ENCODE peak calls at places on chromosome 7, in six cellular contexts. Q is activated CD4-positive, alpha-beta T cell treated with anti-CD3 and anti-CD28 coated beads for 48 hours; K is effector CD4-positive, alpha-beta T cell; X is HT1080; N is hippocampal formation; S is HFFc6. T is an unnamed sample.

GRCh38 chr7:88217675-88218427 is 2.0 kb downstream of the SRI start:
- DNase-seq in N (no peak), Q (no peak), X (no peak), S (no peak), K (no peak), T (no peak)

GRCh38 chr7:54546081-54546985 is 4.2 kb downstream of the VSTM2A start:
- DNase-seq in Q (peak), X (no peak), K (no peak), S (no peak), N (no peak), T (no peak)

GRCh38 chr7:106064329-106064728 is 47.8 kb downstream of the SYPL1 start:
- DNase-seq in X (no peak), N (no peak), Q (no peak), S (no peak), K (no peak), T (no peak)

GRCh38 chr7:47266131-47266706 is 315.7 kb downstream of the TNS3 start:
- DNase-seq in Q (peak), S (peak), N (peak), X (peak), K (no peak), T (peak)

GRCh38 chr7:135706038-135706742 is 21.8 kb downstream of the SLC13A4 start:
- DNase-seq in N (no peak), X (no peak), S (no peak), K (no peak), Q (no peak), T (no peak)

GRCh38 chr7:31948041-31948440 is 122.2 kb downstream of the PDE1C start:
- DNase-seq in N (no peak), Q (no peak), X (peak), S (peak), K (no peak), T (peak)

GRCh38 chr7:23237000-23237399 is 9.6 kb upstream of the GPNMB start:
- DNase-seq in N (no peak), Q (no peak), X (no peak), K (no peak), S (no peak), T (no peak)

GRCh38 chr7:139169816-139170215 is 60.3 kb upstream of the ZC3HAV1 start:
- DNase-seq in N (no peak), Q (no peak), S (no peak), K (no peak), X (no peak), T (no peak)

GRCh38 chr7:108251700-108252099 is 121.5 kb upstream of the LAMB4 start:
- DNase-seq in N (no peak), S (no peak), K (no peak), X (no peak), Q (no peak), T (no peak)

GRCh38 chr7:32890553-32891045 is 961 bp downstream of the KBTBD2 start:
- DNase-seq in K (peak), X (peak), N (peak), Q (peak), S (peak), T (no peak)

GRCh38 chr7:150855476-150856302 is 3.4 kb downstream of the AOC1 start:
- DNase-seq in S (no peak), K (no peak), X (no peak), N (no peak), Q (no peak), T (no peak)

GRCh38 chr7:125670926-125671572 is 741.4 kb upstream of the POT1 start:
- DNase-seq in S (no peak), X (peak), N (no peak), Q (no peak), K (no peak), T (no peak)

GRCh38 chr7:101870361-101871062 is 53.1 kb downstream of the CUX1 start:
- DNase-seq in X (no peak), K (no peak), Q (no peak), S (no peak), N (no peak), T (no peak)

GRCh38 chr7:31203551-31203950 is 137.0 kb downstream of the NEUROD6 start:
- DNase-seq in K (no peak), S (no peak), N (no peak), X (no peak), Q (no peak), T (no peak)

GRCh38 chr7:131265227-131265626 is 62.4 kb upstream of the MKLN1 start:
- DNase-seq in K (no peak), N (peak), S (no peak), Q (no peak), X (no peak), T (no peak)

GRCh38 chr7:82704121-82704520 is 260.5 kb upstream of the CACNA2D1 start:
- DNase-seq in K (no peak), S (no peak), N (no peak), X (no peak), Q (no peak), T (no peak)

GRCh38 chr7:5773661-5774086 is 7.8 kb downstream of the RNF216 start:
- DNase-seq in K (no peak), S (peak), X (peak), Q (peak), N (no peak), T (peak)

GRCh38 chr7:29190349-29191045 is 4.1 kb upstream of the CHN2 start:
- DNase-seq in Q (no peak), X (no peak), N (no peak), S (no peak), K (no peak), T (no peak)

T was measured in GM04504.